ENCODE peak calls at places on chromosomes 1 and 21, in nine cellular contexts. One of them, this sample, is unnamed. For H3K4me1, the result is how much of the 10 kb centered on the place peaks cover.

GRCh38 chr1:37724575-37724974 is 32.3 kb downstream of the CDCA8 start:
- DNase-seq in CD8-positive, alpha-beta T cell: no peak
- DNase-seq in testis: no peak
- DNase-seq in A549: no peak
- DNase-seq in fibroblast of lung: no peak
- DNase-seq in upper lobe of left lung: no peak
- DNase-seq in prostate gland: no peak
- DNase-seq in CD4-positive, CD25-positive, alpha-beta regulatory T cell: no peak
- DNase-seq in astrocyte: no peak
- DNase-seq in this sample: no peak

GRCh38 chr1:107936498-107937481 is 28.2 kb downstream of the VAV3 start:
- DNase-seq in testis: no peak
- DNase-seq in prostate gland: peak
- DNase-seq in CD8-positive, alpha-beta T cell: no peak
- DNase-seq in CD4-positive, CD25-positive, alpha-beta regulatory T cell: peak
- DNase-seq in A549: no peak
- DNase-seq in upper lobe of left lung: no peak
- DNase-seq in astrocyte: peak
- DNase-seq in fibroblast of lung: peak
- DNase-seq in this sample: no peak

GRCh38 chr21:33835920-33836319 is 79.7 kb downstream of the ATP5PO start:
- DNase-seq in CD8-positive, alpha-beta T cell: no peak
- DNase-seq in CD4-positive, CD25-positive, alpha-beta regulatory T cell: no peak
- DNase-seq in prostate gland: no peak
- DNase-seq in A549: no peak
- DNase-seq in fibroblast of lung: no peak
- DNase-seq in testis: no peak
- DNase-seq in upper lobe of left lung: no peak
- DNase-seq in astrocyte: no peak
- DNase-seq in this sample: no peak

GRCh38 chr21:14541840-14542495 is 4.1 kb downstream of the SAMSN1 start:
- DNase-seq in A549: no peak
- DNase-seq in CD8-positive, alpha-beta T cell: no peak
- DNase-seq in testis: no peak
- DNase-seq in fibroblast of lung: no peak
- DNase-seq in astrocyte: no peak
- DNase-seq in upper lobe of left lung: no peak
- DNase-seq in CD4-positive, CD25-positive, alpha-beta regulatory T cell: no peak
- DNase-seq in prostate gland: no peak
- DNase-seq in this sample: peak

GRCh38 chr1:54069792-54070548 is 16.6 kb downstream of the TCEANC2 start:
- DNase-seq in upper lobe of left lung: no peak
- DNase-seq in prostate gland: no peak
- DNase-seq in CD4-positive, CD25-positive, alpha-beta regulatory T cell: no peak
- DNase-seq in CD8-positive, alpha-beta T cell: no peak
- DNase-seq in fibroblast of lung: peak
- DNase-seq in A549: peak
- DNase-seq in astrocyte: peak
- DNase-seq in testis: no peak
- DNase-seq in this sample: no peak

GRCh38 chr21:36169465-36170128 is 13.0 kb downstream of the DOP1B start:
- DNase-seq in astrocyte: no peak
- DNase-seq in fibroblast of lung: no peak
- DNase-seq in CD4-positive, CD25-positive, alpha-beta regulatory T cell: no peak
- DNase-seq in A549: no peak
- DNase-seq in prostate gland: no peak
- DNase-seq in upper lobe of left lung: peak
- DNase-seq in testis: no peak
- DNase-seq in CD8-positive, alpha-beta T cell: no peak
- DNase-seq in this sample: no peak

GRCh38 chr21:25385912-25386474 is 221.3 kb downstream of the MRPL39 start:
- DNase-seq in astrocyte: peak
- DNase-seq in A549: peak
- DNase-seq in prostate gland: peak
- DNase-seq in upper lobe of left lung: no peak
- DNase-seq in CD4-positive, CD25-positive, alpha-beta regulatory T cell: no peak
- DNase-seq in fibroblast of lung: peak
- DNase-seq in testis: peak
- DNase-seq in CD8-positive, alpha-beta T cell: no peak
- DNase-seq in this sample: no peak

GRCh38 chr1:180156631-180157091 is 2.0 kb downstream of the QSOX1 start:
- DNase-seq in A549: no peak
- DNase-seq in prostate gland: no peak
- DNase-seq in CD8-positive, alpha-beta T cell: no peak
- DNase-seq in upper lobe of left lung: no peak
- DNase-seq in fibroblast of lung: peak
- DNase-seq in CD4-positive, CD25-positive, alpha-beta regulatory T cell: no peak
- DNase-seq in testis: no peak
- DNase-seq in astrocyte: peak
- DNase-seq in this sample: no peak

GRCh38 chr1:244778356-244778755 is 57.1 kb upstream of the COX20 start:
- DNase-seq in fibroblast of lung: peak
- DNase-seq in prostate gland: no peak
- DNase-seq in CD4-positive, CD25-positive, alpha-beta regulatory T cell: no peak
- DNase-seq in A549: no peak
- DNase-seq in upper lobe of left lung: no peak
- DNase-seq in astrocyte: peak
- DNase-seq in CD8-positive, alpha-beta T cell: no peak
- DNase-seq in testis: no peak
- DNase-seq in this sample: no peak

GRCh38 chr1:153735090-153735420 is 7.2 kb downstream of the INTS3 start:
- DNase-seq in A549: no peak
- DNase-seq in upper lobe of left lung: no peak
- DNase-seq in prostate gland: no peak
- DNase-seq in CD8-positive, alpha-beta T cell: no peak
- DNase-seq in testis: no peak
- DNase-seq in astrocyte: no peak
- DNase-seq in fibroblast of lung: no peak
- DNase-seq in CD4-positive, CD25-positive, alpha-beta regulatory T cell: no peak
- DNase-seq in this sample: no peak

GRCh38 chr1:162139398-162139685 is 69.9 kb downstream of the NOS1AP start:
- DNase-seq in CD4-positive, CD25-positive, alpha-beta regulatory T cell: no peak
- DNase-seq in CD8-positive, alpha-beta T cell: no peak
- DNase-seq in testis: no peak
- DNase-seq in upper lobe of left lung: no peak
- DNase-seq in prostate gland: no peak
- DNase-seq in astrocyte: no peak
- DNase-seq in fibroblast of lung: no peak
- DNase-seq in A549: no peak
- DNase-seq in this sample: no peak

GRCh38 chr1:85297855-85298629 is 21.6 kb upstream of the BCL10 start:
- DNase-seq in CD4-positive, CD25-positive, alpha-beta regulatory T cell: no peak
- DNase-seq in prostate gland: peak
- DNase-seq in CD8-positive, alpha-beta T cell: peak
- DNase-seq in upper lobe of left lung: no peak
- DNase-seq in astrocyte: peak
- DNase-seq in fibroblast of lung: peak
- DNase-seq in testis: no peak
- DNase-seq in A549: peak
- DNase-seq in this sample: peak

GRCh38 chr1:85295006-85295431 is 18.6 kb upstream of the BCL10 start:
- DNase-seq in upper lobe of left lung: no peak
- DNase-seq in CD8-positive, alpha-beta T cell: no peak
- DNase-seq in A549: no peak
- DNase-seq in prostate gland: no peak
- DNase-seq in CD4-positive, CD25-positive, alpha-beta regulatory T cell: no peak
- DNase-seq in fibroblast of lung: peak
- DNase-seq in astrocyte: peak
- DNase-seq in testis: no peak
- DNase-seq in this sample: no peak

GRCh38 chr1:85296980-85297379 is 20.5 kb upstream of the BCL10 start:
- DNase-seq in fibroblast of lung: peak
- DNase-seq in upper lobe of left lung: no peak
- DNase-seq in CD4-positive, CD25-positive, alpha-beta regulatory T cell: no peak
- DNase-seq in CD8-positive, alpha-beta T cell: no peak
- DNase-seq in A549: no peak
- DNase-seq in testis: no peak
- DNase-seq in prostate gland: no peak
- DNase-seq in astrocyte: peak
- DNase-seq in this sample: no peak

GRCh38 chr1:85295654-85296053 is 19.2 kb upstream of the BCL10 start:
- DNase-seq in CD4-positive, CD25-positive, alpha-beta regulatory T cell: no peak
- DNase-seq in CD8-positive, alpha-beta T cell: no peak
- DNase-seq in testis: no peak
- DNase-seq in A549: no peak
- DNase-seq in astrocyte: peak
- DNase-seq in prostate gland: no peak
- DNase-seq in upper lobe of left lung: peak
- DNase-seq in fibroblast of lung: peak
- DNase-seq in this sample: no peak

DNA sequence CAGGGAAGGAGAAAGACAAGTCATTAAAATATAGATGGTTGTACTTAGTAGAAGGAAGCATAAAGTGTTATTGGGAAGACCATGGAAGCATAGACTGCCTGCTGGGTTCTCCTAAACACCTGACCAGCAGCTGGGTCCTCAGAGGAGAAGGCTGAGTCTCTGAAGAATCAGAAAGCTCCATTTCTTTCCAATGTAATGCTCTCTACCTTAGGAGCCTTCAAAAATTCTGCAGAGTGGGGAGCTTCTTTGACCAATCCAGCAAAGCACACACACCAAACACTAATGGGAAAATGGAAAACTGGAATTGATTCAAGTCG is 21.1 kb upstream of the BCL10 start:
- DNase-seq in A549: no peak
- DNase-seq in CD4-positive, CD25-positive, alpha-beta regulatory T cell: no peak
- DNase-seq in astrocyte: no peak
- DNase-seq in upper lobe of left lung: no peak
- DNase-seq in testis: no peak
- DNase-seq in CD8-positive, alpha-beta T cell: no peak
- DNase-seq in prostate gland: no peak
- DNase-seq in fibroblast of lung: no peak
- DNase-seq in this sample: no peak
- H3K4me3 ChIP-seq in A549: no peak
- H3K4me3 ChIP-seq in CD4-positive, CD25-positive, alpha-beta regulatory T cell: no peak
- H3K4me3 ChIP-seq in astrocyte: peak
- H3K4me3 ChIP-seq in upper lobe of left lung: peak
- H3K4me3 ChIP-seq in testis: no peak
- H3K4me3 ChIP-seq in CD8-positive, alpha-beta T cell: no peak
- H3K4me3 ChIP-seq in prostate gland: no peak
- H3K4me3 ChIP-seq in fibroblast of lung: no peak
- H3K4me3 ChIP-seq in this sample: no peak

GRCh38 chr1:230713547-230713914 is 391 bp downstream of the AGT start:
- DNase-seq in prostate gland: no peak
- DNase-seq in A549: no peak
- DNase-seq in astrocyte: no peak
- DNase-seq in upper lobe of left lung: no peak
- DNase-seq in CD8-positive, alpha-beta T cell: no peak
- DNase-seq in testis: no peak
- DNase-seq in CD4-positive, CD25-positive, alpha-beta regulatory T cell: no peak
- DNase-seq in fibroblast of lung: no peak
- DNase-seq in this sample: no peak
- H3K4me1 ChIP-seq in prostate gland: under half
- H3K4me1 ChIP-seq in A549: under half
- H3K4me1 ChIP-seq in astrocyte: under half
- H3K4me1 ChIP-seq in upper lobe of left lung: under half
- H3K4me1 ChIP-seq in CD8-positive, alpha-beta T cell: under half
- H3K4me1 ChIP-seq in testis: under half
- H3K4me1 ChIP-seq in CD4-positive, CD25-positive, alpha-beta regulatory T cell: under half
- H3K4me1 ChIP-seq in fibroblast of lung: under half
- H3K4me1 ChIP-seq in this sample: under half

DNA sequence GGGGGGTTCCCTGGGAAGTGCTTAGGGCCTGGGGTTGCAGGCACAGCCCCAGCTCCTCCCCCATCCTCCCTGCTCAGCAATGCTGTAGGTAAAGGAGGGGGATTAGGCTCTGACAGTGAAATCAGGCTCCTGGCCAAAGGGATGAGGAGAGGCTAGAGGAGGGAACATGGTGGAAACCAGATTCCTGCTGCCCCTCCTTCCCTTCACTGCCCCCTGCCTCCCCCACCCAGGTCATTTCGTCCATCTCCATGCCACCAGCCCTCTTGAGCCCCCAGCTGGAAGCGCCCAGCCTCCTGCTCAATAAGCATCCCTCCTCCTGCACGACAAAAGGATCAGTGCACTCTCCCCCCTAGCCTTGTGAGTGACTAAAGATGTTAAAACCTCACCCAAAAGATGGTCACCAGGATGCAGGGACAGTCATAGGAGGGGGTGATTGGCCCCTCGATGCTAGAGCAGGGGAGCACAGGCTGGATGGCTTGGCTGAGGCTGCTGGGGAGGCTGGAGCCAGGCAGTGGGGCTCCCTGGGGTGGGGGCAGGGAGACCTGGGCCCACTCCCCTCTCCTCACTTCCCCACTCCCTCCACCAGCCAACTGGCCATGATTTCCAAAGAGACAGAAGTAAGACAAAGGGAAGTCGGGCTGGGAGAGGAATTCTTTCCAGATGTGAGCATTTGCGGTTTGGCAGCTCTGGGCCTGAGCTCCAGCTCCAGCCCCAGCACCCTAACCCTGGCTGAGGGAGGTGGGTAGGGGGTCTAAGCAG is 2.3 kb upstream of the CRABP2 start:
- DNase-seq in CD8-positive, alpha-beta T cell: no peak
- DNase-seq in testis: no peak
- DNase-seq in astrocyte: no peak
- DNase-seq in fibroblast of lung: peak
- DNase-seq in CD4-positive, CD25-positive, alpha-beta regulatory T cell: no peak
- DNase-seq in upper lobe of left lung: peak
- DNase-seq in A549: no peak
- DNase-seq in prostate gland: no peak
- DNase-seq in this sample: no peak
- H3K4me3 ChIP-seq in CD8-positive, alpha-beta T cell: no peak
- H3K4me3 ChIP-seq in testis: no peak
- H3K4me3 ChIP-seq in astrocyte: no peak
- H3K4me3 ChIP-seq in fibroblast of lung: no peak
- H3K4me3 ChIP-seq in CD4-positive, CD25-positive, alpha-beta regulatory T cell: no peak
- H3K4me3 ChIP-seq in upper lobe of left lung: no peak
- H3K4me3 ChIP-seq in A549: no peak
- H3K4me3 ChIP-seq in prostate gland: no peak
- H3K4me3 ChIP-seq in this sample: no peak

DNA sequence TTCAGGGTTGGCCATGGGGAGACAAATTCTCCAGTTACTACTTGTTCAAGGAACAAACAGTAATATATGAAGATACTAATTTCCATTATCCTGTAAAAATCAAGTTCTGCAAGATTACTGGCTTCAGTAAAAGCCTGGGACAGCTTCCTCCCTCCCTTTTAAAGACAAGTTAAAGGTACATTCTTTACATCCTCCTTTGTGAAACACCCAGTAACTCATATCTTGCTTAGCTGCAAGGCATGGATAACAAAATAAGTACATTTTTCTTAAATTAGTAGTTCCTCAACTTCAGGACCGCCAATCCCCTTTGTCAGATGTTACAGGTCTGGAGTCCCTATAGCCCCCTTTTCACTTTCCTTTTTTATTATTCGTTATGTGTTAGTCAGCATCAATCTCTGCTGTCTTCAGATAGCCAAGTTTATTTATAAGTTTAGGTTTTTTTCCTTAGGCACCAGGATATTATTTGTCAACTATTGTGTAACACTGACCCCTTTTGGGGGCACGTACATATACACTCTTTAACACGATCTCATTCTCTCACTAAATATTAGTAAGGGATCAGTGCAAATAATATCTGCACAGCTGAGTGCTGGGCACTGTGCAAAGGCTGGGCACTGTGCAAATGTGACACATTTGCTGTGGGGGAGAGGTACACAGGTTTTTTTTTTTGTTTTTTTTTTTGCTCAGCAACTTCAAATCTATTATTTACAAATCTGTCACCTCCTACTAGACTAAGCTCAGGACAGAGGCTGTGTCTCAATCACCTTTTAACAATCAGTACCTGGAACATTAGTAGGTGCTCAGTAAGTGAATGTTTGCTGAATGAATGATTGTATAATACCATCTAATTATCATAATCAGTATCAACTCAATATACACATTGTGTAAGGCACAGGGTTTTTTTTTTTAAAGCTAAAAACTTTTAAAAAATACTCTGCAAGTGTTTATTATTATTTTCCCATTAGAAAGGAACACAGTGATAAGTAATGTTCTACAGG is 9.6 kb downstream of the ERRFI1 start:
- DNase-seq in astrocyte: no peak
- DNase-seq in A549: no peak
- DNase-seq in prostate gland: no peak
- DNase-seq in CD4-positive, CD25-positive, alpha-beta regulatory T cell: no peak
- DNase-seq in testis: no peak
- DNase-seq in upper lobe of left lung: no peak
- DNase-seq in fibroblast of lung: peak
- DNase-seq in CD8-positive, alpha-beta T cell: no peak
- DNase-seq in this sample: no peak
- H3K4me1 ChIP-seq in astrocyte: half or more
- H3K4me1 ChIP-seq in A549: half or more
- H3K4me1 ChIP-seq in prostate gland: under half
- H3K4me1 ChIP-seq in CD4-positive, CD25-positive, alpha-beta regulatory T cell: under half
- H3K4me1 ChIP-seq in testis: under half
- H3K4me1 ChIP-seq in upper lobe of left lung: half or more
- H3K4me1 ChIP-seq in fibroblast of lung: under half
- H3K4me1 ChIP-seq in CD8-positive, alpha-beta T cell: under half
- H3K4me1 ChIP-seq in this sample: under half

This sample was measured in DND-41.